ENCODE peak calls at places on chromosomes 16 and 17, in four cellular contexts. V, E, M and G are unnamed samples.

GRCh38 chr16:64051826-64052225 is 1070.0 kb downstream of the CDH11 start:
- DNase-seq in V (peak), E (no peak), M (no peak), G (no peak)

GRCh38 chr16:2042666-2043295 is 4.9 kb downstream of the NTHL1 start:
- DNase-seq in V (no peak), E (peak), M (no peak), G (no peak)

GRCh38 chr16:13453938-13454553 is 465.9 kb upstream of the ERCC4 start:
- DNase-seq in V (peak), E (peak), M (no peak), G (peak)

GRCh38 chr17:8056232-8056975 is 17.5 kb downstream of the ALOX15B start:
- DNase-seq in V (peak), E (no peak), M (peak), G (peak)

GRCh38 chr17:49646391-49647255 is 31.3 kb downstream of the SPOP start:
- DNase-seq in V (peak), E (no peak), M (peak), G (no peak)

GRCh38 chr16:35629001-35629400 is 2169.6 kb downstream of the TP53TG3F start:
- DNase-seq in V (no peak), E (no peak), M (no peak), G (no peak)

GRCh38 chr17:50057521-50057991 is 1.6 kb downstream of the ITGA3 start:
- DNase-seq in V (no peak), E (no peak), M (no peak), G (no peak)

GRCh38 chr16:74073471-74073870 is 223.1 kb upstream of the PSMD7 start:
- DNase-seq in V (no peak), E (no peak), M (no peak), G (no peak)

GRCh38 chr16:8581923-8582580 is 8.3 kb downstream of the TMEM114 start:
- DNase-seq in V (no peak), E (no peak), M (no peak), G (no peak)

DNA sequence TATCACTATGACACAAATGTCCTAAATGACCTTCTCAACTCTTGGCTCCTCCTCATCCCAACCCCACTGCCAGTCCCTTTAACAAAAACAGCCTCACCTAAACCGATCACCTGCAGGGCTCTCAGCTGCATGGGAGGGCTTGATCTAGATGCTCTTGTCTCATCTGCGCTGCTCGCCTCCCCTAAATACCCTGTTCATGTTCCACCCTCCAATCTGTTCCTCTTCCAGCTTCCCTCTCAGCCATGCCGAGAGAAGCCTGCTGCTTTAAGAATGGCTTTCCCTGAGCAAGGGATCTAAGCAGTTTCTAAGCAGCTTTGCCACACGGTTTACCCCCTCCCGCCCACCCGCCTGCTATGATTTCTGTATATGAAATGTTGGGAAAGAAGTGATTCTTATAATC is 23.7 kb downstream of the PIPOX start:
- DNase-seq in V (no peak), E (no peak), M (no peak), G (no peak)
- TF ChIP-seq CBFB in V (no peak), E (no peak), M (no peak), G (no peak)

DNA sequence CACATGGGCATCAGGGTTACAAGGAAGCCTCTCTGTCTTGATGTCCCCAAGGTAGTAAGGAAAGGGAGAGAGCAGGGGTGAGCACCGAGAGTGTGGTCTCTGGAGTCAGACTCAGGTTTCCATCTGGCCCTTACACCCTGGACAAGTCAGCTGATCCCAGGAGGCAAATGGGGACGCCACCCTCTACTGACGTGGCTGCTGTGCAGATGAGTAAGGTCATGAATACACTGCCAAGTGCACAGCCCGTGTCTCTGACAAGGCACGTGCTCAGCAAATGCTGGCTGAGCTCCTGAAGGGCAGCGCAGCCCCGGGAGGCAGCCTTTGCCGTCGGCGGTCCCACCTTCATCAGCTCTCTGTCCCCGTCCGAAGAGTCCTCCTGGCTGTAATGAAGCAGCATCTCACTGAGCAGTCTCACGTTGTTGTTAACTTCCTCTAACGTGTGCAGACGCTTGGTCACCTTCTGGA is 19.4 kb downstream of the GGA3 start:
- DNase-seq in V (no peak), E (no peak), M (no peak), G (no peak)
- TF ChIP-seq CREB1 in V (no peak), E (no peak), M (no peak), G (no peak)

DNA sequence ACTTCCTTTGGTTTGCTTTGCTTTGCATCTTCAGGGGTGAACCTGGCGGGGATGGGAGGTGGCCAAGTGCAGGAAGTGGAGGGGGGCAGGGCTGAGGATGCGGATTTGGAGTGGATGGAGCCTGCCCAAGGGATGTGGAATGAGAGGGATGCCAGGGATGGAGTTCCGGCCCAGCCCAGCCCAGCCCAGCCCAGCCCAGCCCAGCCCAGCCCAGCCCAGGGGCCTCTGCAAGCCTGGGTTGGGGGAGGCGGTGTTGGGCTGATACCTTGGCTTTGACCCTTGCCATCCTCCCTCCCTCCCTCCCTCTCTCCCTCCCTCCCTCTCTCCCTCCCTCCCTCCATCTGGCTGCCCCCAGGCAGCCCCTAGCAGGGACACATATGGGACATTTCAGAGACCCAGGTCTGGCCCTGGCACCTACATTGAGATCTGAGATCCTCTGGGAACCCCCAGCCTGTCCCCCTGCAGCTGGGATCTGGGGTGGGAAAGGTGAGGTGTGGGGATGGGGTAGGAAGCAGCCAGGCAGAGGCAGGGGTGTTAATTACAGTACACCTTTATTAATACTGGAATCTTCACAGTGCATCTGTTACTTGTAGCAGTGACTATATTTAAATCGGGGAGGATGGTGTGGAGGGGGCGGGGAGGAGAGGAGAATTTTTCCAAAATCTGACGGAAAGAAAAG is 14.5 kb downstream of the IL34 start:
- DNase-seq in V (no peak), E (no peak), M (no peak), G (no peak)
- TF ChIP-seq CBFB in V (no peak), E (no peak), M (no peak), G (no peak)

GRCh38 chr17:43559161-43559816 is 13.1 kb upstream of the ETV4 start:
- DNase-seq in V (peak), E (no peak), M (no peak), G (no peak)

GRCh38 chr17:43558805-43559160 is 12.6 kb upstream of the ETV4 start:
- DNase-seq in V (no peak), E (no peak), M (no peak), G (no peak)

GRCh38 chr17:43553501-43554018 is 7.4 kb upstream of the ETV4 start:
- DNase-seq in V (no peak), E (no peak), M (no peak), G (no peak)

GRCh38 chr17:43554857-43555256 is 8.7 kb upstream of the ETV4 start:
- DNase-seq in V (no peak), E (no peak), M (no peak), G (no peak)

DNA sequence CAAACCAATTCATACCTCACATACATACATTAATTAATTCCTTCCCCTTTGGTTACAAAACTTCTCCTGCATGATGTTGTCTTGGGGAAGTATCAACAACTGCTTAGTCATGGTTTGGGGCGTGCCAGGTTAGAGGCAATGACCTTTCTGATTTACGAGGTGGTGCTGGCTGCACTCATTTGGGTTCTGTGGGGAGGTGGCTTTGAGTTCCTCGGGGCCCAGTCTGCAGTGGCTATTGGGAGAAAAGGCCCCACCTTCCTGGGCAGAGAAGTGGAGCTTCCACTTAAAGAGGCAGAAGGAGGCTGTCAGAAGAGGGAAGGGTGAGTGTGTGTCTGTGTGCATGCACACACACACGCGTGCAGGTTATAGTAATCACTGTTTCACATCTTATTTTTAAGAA is 10.2 kb upstream of the ETV4 start:
- DNase-seq in V (no peak), E (peak), M (no peak), G (no peak)
- TF ChIP-seq CREB1 in V (no peak), E (no peak), M (no peak), G (no peak)

DNA sequence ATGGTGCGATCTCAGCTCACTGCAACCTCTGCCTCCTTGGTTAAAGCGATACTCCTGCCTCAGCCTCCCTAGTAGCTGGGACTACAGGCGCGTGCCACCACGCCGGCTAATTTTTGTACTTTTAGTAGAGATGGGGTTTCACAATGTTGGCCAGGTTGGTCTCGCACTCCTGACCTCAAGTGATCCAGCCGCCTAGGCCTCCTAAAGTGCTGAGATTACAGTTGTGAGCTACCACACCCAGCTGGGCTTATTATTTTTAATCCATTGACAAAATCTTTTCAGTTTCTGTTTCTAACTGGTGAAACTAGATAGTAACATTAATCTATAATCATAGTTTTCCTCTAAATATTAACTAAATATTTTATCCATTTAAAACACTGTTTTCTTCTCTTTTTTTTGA is 5.9 kb downstream of the FAM234A start:
- DNase-seq in V (no peak), E (no peak), M (no peak), G (no peak)
- TF ChIP-seq CBFB in V (no peak), E (no peak), M (no peak), G (no peak)

DNA sequence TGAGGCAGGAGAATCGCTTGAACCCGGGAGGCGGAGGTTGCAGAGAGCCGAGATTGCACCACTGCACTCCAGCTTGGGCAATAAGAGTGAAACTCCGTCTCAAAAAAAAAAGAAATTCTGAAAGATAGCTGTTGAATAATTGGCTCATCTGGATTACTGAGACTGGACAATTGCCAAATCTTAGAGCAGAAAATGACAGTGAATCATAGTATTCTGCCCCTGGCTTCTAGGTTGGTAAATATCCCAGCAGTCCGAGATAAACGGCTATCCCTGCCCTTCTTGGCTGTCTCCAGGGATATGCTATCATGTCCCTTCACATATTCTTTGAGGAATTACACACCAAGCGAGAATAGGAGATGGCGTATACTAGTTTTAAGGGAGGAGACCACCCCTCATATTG is 35.5 kb upstream of the METTL16 start:
- DNase-seq in V (peak), E (no peak), M (no peak), G (no peak)
- TF ChIP-seq CREB1 in V (no peak), E (no peak), M (no peak), G (no peak)